ENCODE peak calls at places on chromosomes 2 and 18, in six cellular contexts. M, E, A, T, Q and L are unnamed samples.

GRCh38 chr2:85952196-85952734 is 63.5 kb upstream of the ST3GAL5 start:
- DNase-seq in Q (no peak), T (no peak), E (peak; percentile 54), A (no peak), M (no peak), L (no peak)

GRCh38 chr2:224284134-224284946 is 117.6 kb downstream of the FAM124B start:
- DNase-seq in E (peak; percentile 41), Q (peak; percentile 47), T (no peak), M (no peak), A (no peak), L (peak; percentile 33)

GRCh38 chr2:102358496-102358895 is 2.9 kb downstream of the IL18R1 start:
- DNase-seq in T (no peak), Q (no peak), A (no peak), E (no peak), M (no peak), L (no peak)

GRCh38 chr18:45656194-45656593 is 40.9 kb downstream of the SLC14A2 start:
- DNase-seq in T (no peak), A (no peak), E (no peak), Q (no peak), M (no peak), L (no peak)

GRCh38 chr2:100291152-100291970 is 30.9 kb downstream of the LONRF2 start:
- DNase-seq in E (peak; percentile 93), A (peak; percentile 76), T (no peak), M (no peak), Q (no peak), L (peak; percentile 87)

GRCh38 chr2:119759451-119760236 is at the start of gene PTPN4:
- DNase-seq in E (peak; percentile 99), M (peak; percentile 93), A (peak; percentile 93), T (peak; percentile 84), Q (peak; percentile 99), L (peak; percentile 95)

GRCh38 chr18:9918016-9918680 is 4.3 kb downstream of the VAPA start:
- DNase-seq in M (no peak), T (no peak), E (peak; percentile 35), Q (no peak), A (no peak), L (peak; percentile 73)

GRCh38 chr18:42418121-42418520 is 463.1 kb downstream of the PIK3C3 start:
- DNase-seq in Q (no peak), T (no peak), E (no peak), A (no peak), M (no peak), L (no peak)

GRCh38 chr2:37681587-37681986 is 10.1 kb upstream of the CDC42EP3 start:
- DNase-seq in E (no peak), A (no peak), T (no peak), M (no peak), Q (no peak), L (no peak)

GRCh38 chr2:205053827-205054410 is 508.6 kb downstream of the PARD3B start:
- DNase-seq in T (no peak), A (no peak), E (peak; percentile 6), Q (no peak), M (no peak), L (no peak)

GRCh38 chr18:3248670-3249359 is 1.2 kb downstream of the MYL12A start:
- DNase-seq in T (no peak), Q (peak; percentile 67), A (no peak), E (peak; percentile 62), M (no peak), L (peak; percentile 53)

GRCh38 chr2:34738691-34739090 is 1139.6 kb upstream of the FAM98A start:
- DNase-seq in E (no peak), Q (peak; percentile 3), T (no peak), M (no peak), A (no peak), L (no peak)

GRCh38 chr2:237171396-237171795 is 85.7 kb downstream of the COPS8 start:
- DNase-seq in M (no peak), E (peak; percentile 68), T (no peak), A (peak; percentile 72), Q (no peak), L (peak; percentile 46)

GRCh38 chr2:28161466-28161865 is 231.2 kb upstream of the FOSL2 start:
- DNase-seq in T (no peak), Q (no peak), M (no peak), E (no peak), A (no peak), L (peak; percentile 77)

GRCh38 chr2:29841386-29842004 is 79.9 kb downstream of the ALK start:
- DNase-seq in A (no peak), Q (peak; percentile 32), T (no peak), E (peak; percentile 55), M (no peak), L (peak; percentile 15)

GRCh38 chr2:56390644-56391043 is 206.9 kb downstream of the CCDC85A start:
- DNase-seq in M (no peak), Q (no peak), E (no peak), A (no peak), T (no peak), L (peak; percentile 11)

GRCh38 chr18:48639772-48640432 is 101.1 kb downstream of the CTIF start:
- DNase-seq in A (no peak), Q (no peak), E (no peak), T (no peak), M (no peak), L (no peak)
- TF ChIP-seq CTCF in A (no peak), Q (peak; percentile 60), E (no peak), T (no peak), M (no peak), L (peak; percentile 42)

DNA sequence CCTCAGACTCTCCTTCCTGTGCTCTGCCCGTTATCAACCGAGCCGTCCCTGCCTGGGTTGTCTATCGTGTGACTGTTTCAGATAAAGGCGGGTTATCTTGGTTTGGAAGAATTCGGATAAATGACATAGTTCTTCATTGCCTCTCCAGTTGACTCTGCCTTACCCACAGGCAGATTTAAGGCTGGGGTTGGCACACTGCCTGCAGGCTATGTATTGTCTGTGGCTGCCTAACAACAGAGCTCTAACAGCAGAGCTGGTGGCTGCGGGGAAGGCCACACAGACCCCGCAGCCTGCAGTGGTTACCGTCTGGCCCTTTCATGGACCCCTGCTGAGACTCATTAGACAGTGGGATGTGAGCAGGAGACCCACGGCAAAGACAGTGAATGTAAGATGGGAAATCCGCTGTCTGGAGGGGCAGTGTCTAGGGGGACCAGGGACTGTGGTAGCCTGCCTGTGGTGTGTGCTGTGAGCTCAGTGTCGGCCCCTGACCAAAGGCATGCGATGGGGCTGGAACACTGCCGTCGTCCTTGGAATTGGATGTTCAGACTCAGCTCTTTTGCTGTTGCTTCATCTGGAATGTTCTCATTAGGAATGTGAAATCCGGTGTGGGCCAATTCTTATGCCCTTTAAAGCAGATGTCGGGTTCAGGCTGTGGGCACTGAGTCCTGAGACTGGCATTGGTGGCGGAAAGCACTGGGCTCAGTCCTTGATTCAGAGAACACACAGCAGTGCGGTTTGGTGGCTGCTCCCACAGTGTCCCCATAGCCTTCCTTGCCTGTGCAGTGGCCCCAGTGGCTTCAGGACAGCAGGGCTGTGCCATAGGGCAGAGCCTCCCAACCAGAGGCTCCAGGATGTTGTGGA is 44.5 kb downstream of the SH3RF3 start:
- DNase-seq in E (peak; percentile 48), A (peak; percentile 90), M (no peak), T (no peak), Q (no peak), L (no peak)
- H3K27ac ChIP-seq in E (peak overlapping the region; percentile 92), A (peak overlapping the region; percentile 81), M (no peak overlapping the region), T (peak overlapping the region; percentile 76), Q (no peak overlapping the region), L (no peak overlapping the region)

GRCh38 chr2:9657731-9658130 is 26.9 kb upstream of the YWHAQ start:
- DNase-seq in M (no peak), Q (no peak), E (no peak), A (no peak), T (no peak), L (no peak)
- TF ChIP-seq CTCF in M (no peak), Q (peak; percentile 11), E (peak; percentile 4), A (no peak), T (no peak), L (no peak)

DNA sequence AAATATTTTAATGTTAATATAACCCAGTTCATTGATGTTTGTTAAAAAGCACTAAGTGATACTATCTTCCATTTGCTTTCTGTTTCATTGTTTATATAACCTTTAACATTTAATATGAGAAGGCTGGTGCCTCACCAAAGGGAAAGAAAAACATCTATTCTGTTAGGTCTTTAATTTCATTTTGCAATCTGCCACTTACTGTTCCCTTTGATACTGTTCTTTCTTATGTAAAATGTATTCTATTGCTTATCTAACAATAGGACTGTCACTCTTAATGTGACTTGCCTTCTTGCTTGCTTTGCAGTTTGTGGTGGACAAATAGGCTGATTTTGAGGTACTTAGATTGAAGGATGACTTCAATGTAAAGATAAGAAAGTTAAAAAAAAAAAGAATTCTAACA is 1666.1 kb upstream of the DDX18 start:
- DNase-seq in E (no peak), A (no peak), M (no peak), T (no peak), Q (no peak), L (no peak)
- H3K27ac ChIP-seq in E (no peak overlapping the region), A (no peak overlapping the region), M (no peak overlapping the region), T (no peak overlapping the region), Q (no peak overlapping the region), L (no peak overlapping the region)

GRCh38 chr2:57890462-57890861 is 156.1 kb upstream of the VRK2 start:
- DNase-seq in E (peak; percentile 26), M (no peak), T (no peak), Q (no peak), A (no peak), L (peak; percentile 36)

GRCh38 chr2:57890993-57891688 is 155.5 kb upstream of the VRK2 start:
- DNase-seq in M (no peak), Q (no peak), A (no peak), T (no peak), E (no peak), L (no peak)

GRCh38 chr2:57884281-57884680 is 162.3 kb upstream of the VRK2 start:
- DNase-seq in M (no peak), T (no peak), Q (no peak), E (no peak), A (no peak), L (no peak)

GRCh38 chr2:57886196-57886786 is 160.3 kb upstream of the VRK2 start:
- DNase-seq in Q (no peak), M (no peak), A (no peak), E (no peak), T (no peak), L (no peak)

DNA sequence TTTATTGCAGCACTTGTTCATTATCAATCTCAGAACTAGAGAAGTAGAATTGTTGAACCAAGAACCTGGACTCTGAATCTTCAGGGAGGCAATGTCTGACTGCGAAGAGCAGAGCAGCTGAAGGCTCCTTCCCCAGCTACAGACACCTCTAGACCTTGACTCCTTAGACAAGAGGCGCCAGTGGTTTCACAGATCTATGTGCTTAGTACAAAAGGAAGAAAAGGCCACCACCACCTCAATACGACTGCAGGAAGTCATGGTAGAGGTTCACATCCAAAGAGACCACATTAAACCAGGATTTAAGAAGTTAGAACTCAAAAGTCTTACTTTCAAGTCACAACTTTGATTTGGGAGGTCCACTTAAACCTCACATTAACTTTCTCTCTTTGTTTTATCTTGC is 158.1 kb upstream of the VRK2 start:
- DNase-seq in T (no peak), A (no peak), M (no peak), Q (no peak), E (no peak), L (no peak)
- TF ChIP-seq CTCF in T (no peak), A (no peak), M (no peak), Q (no peak), E (no peak), L (no peak)

DNA sequence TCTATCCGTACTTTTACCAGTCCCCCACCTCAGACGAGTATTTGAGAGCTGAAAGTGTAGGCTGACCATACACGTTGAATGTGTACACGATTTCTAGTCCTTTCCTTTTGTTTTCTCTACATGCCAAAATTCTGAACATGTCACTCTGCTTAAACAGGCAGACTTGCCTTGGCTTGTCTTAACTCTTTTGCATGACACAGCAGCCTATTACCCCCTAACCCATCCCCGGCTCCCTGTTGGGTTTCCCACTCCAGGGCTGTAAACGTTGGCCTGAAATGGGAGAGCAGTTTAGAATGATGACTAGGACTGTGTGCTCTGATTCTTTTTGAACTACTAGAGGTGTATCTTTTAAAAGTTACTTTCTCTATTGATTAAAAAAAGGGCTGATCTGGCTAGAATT is 19.1 kb downstream of the MTCL1 start:
- DNase-seq in T (no peak), M (no peak), E (no peak), A (no peak), Q (no peak), L (peak; percentile 54)
- H3K27ac ChIP-seq in T (no peak overlapping the region), M (no peak overlapping the region), E (no peak overlapping the region), A (no peak overlapping the region), Q (peak overlapping the region; percentile 84), L (peak overlapping the region; percentile 48)